ENCODE peak calls at places on chromosomes 6 and 20, in nine cellular contexts. B is GM10248; A is stimulated activated CD8-positive, alpha-beta memory T cell treated with anti-CD3 and anti-CD28 coated beads, Interleukin-15, amount 100 ng/mL, for 24 hours; C is thoracic aorta; R is NCI-H69; K is stimulated activated CD4-positive, alpha-beta T cell treated with anti-CD3 and anti-CD28 coated beads, Interleukin-1b, Interleukin-23, amount 100 ng/mL, for 24 hours; J is heart left ventricle; Z is SW 1271; N is head of caudate nucleus. I is an unnamed sample.

GRCh38 chr6:1903780-1904493 is 294.2 kb downstream of the FOXC1 start:
- DNase-seq in B (no peak), A (no peak), C (no peak), R (no peak), K (no peak), J (no peak), Z (no peak), N (no peak), I (no peak)

GRCh38 chr20:50855498-50856474 is 60.9 kb downstream of the BCAS4 start:
- DNase-seq in B (no peak), A (no peak), C (no peak), R (peak), K (no peak), J (no peak), Z (no peak), N (no peak), I (no peak)

GRCh38 chr6:30555428-30556005 is 772 bp downstream of the GNL1 start:
- DNase-seq in B (peak), A (no peak), C (no peak), R (peak), K (no peak), J (peak), Z (no peak), N (peak), I (peak)

GRCh38 chr20:52937701-52938100 is 34.5 kb upstream of the TSHZ2 start:
- DNase-seq in B (no peak), A (no peak), C (no peak), R (no peak), K (no peak), J (no peak), Z (no peak), N (no peak), I (no peak)

GRCh38 chr20:25553819-25554296 is 31.5 kb downstream of the NINL start:
- DNase-seq in B (no peak), A (no peak), C (no peak), R (peak), K (no peak), J (no peak), Z (no peak), N (no peak), I (no peak)

GRCh38 chr6:17429381-17430061 is 36.1 kb downstream of the CAP2 start:
- DNase-seq in B (no peak), A (no peak), C (no peak), R (peak), K (no peak), J (no peak), Z (no peak), N (no peak), I (no peak)

GRCh38 chr6:56690519-56691200 is 48.0 kb upstream of the DST start:
- DNase-seq in B (no peak), A (no peak), C (no peak), R (no peak), K (no peak), J (no peak), Z (no peak), N (no peak), I (no peak)

GRCh38 chr6:111565316-111566221 is 40.1 kb downstream of the TRAF3IP2 start:
- DNase-seq in B (peak), A (no peak), C (no peak), R (peak), K (no peak), J (no peak), Z (no peak), N (no peak), I (no peak)

GRCh38 chr20:25032478-25033183 is 25.3 kb downstream of the ACSS1 start:
- DNase-seq in B (no peak), A (no peak), C (no peak), R (peak), K (no peak), J (peak), Z (no peak), N (peak), I (no peak)

GRCh38 chr20:33803921-33804337 is 7.2 kb upstream of the CHMP4B start:
- DNase-seq in B (no peak), A (no peak), C (no peak), R (no peak), K (no peak), J (no peak), Z (peak), N (no peak), I (no peak)

GRCh38 chr6:15586528-15586927 is 76.3 kb downstream of the DTNBP1 start:
- DNase-seq in B (no peak), A (no peak), C (no peak), R (no peak), K (no peak), J (no peak), Z (no peak), N (no peak), I (no peak)

GRCh38 chr6:89970609-89971337 is 76.5 kb downstream of the GJA10 start:
- DNase-seq in B (peak), A (no peak), C (no peak), R (peak), K (no peak), J (peak), Z (no peak), N (peak), I (peak)

GRCh38 chr20:44460795-44461141 is 14.9 kb upstream of the TTPAL start:
- DNase-seq in B (no peak), A (no peak), C (no peak), R (peak), K (no peak), J (no peak), Z (no peak), N (no peak), I (no peak)

GRCh38 chr20:10209091-10209490 is 9.5 kb upstream of the SNAP25 start:
- DNase-seq in B (no peak), A (no peak), C (no peak), R (no peak), K (no peak), J (no peak), Z (no peak), N (no peak), I (no peak)

GRCh38 chr6:121940728-121941127 is 458.7 kb upstream of the HSF2 start:
- DNase-seq in B (no peak), A (no peak), C (no peak), R (no peak), K (no peak), J (no peak), Z (no peak), N (no peak), I (no peak)

GRCh38 chr20:36950432-36951197 is 893 bp downstream of the SAMHD1 start:
- DNase-seq in B (peak), A (peak), C (no peak), R (peak), K (no peak), J (peak), Z (no peak), N (peak), I (peak)

GRCh38 chr6:122797537-122797936 is 8.5 kb downstream of the SMPDL3A start:
- DNase-seq in B (no peak), A (no peak), C (no peak), R (no peak), K (no peak), J (no peak), Z (no peak), N (no peak), I (no peak)

GRCh38 chr6:31651602-31652191 is 764 bp downstream of the BAG6 start:
- DNase-seq in B (peak), A (no peak), C (peak), R (peak), K (no peak), J (peak), Z (peak), N (no peak), I (no peak)

GRCh38 chr6:7542065-7542877 is 800 bp downstream of the DSP start:
- DNase-seq in B (peak), A (no peak), C (no peak), R (peak), K (no peak), J (peak), Z (no peak), N (no peak), I (peak)

I was measured in psoas muscle.